ENCODE peak calls at places on chromosomes 2 and 18, in six cellular contexts. E, S, I, Z, G and C are unnamed samples.

GRCh38 chr18:74480149-74480651 is 16.0 kb upstream of the CNDP2 start:
- DNase-seq in I (no peak), S (no peak), E (no peak), G (no peak), Z (no peak), C (no peak)

GRCh38 chr18:52341617-52342381 is 1.8 kb downstream of the DCC start:
- DNase-seq in I (no peak), S (no peak), E (no peak), G (no peak), Z (no peak), C (no peak)

GRCh38 chr2:188519133-188519532 is 227.5 kb downstream of the GULP1 start:
- DNase-seq in G (no peak), E (no peak), S (no peak), I (peak; percentile 65), Z (no peak), C (no peak)

GRCh38 chr2:29463181-29463900 is 348.1 kb downstream of the CLIP4 start:
- DNase-seq in G (no peak), I (peak; percentile 89), E (no peak), S (no peak), Z (no peak), C (no peak)

GRCh38 chr2:230893881-230894781 is 29.4 kb downstream of the ITM2C start:
- DNase-seq in G (peak; percentile 65), E (peak; percentile 24), Z (no peak), S (peak; percentile 34), I (no peak), C (no peak)

GRCh38 chr2:181949047-181949446 is 36.6 kb upstream of the PPP1R1C start:
- DNase-seq in E (no peak), Z (no peak), S (no peak), I (peak; percentile 53), G (no peak), C (no peak)

GRCh38 chr2:198293281-198293680 is 488.9 kb downstream of the PLCL1 start:
- DNase-seq in I (no peak), S (no peak), E (no peak), G (no peak), Z (no peak), C (no peak)

GRCh38 chr18:3669376-3669775 is 219.4 kb downstream of the TGIF1 start:
- DNase-seq in I (no peak), E (no peak), S (no peak), Z (no peak), G (no peak), C (no peak)

GRCh38 chr2:54940723-54941122 is 109.5 kb downstream of the RTN4 start:
- DNase-seq in G (no peak), Z (no peak), I (no peak), S (no peak), E (no peak), C (no peak)

GRCh38 chr2:232299084-232299483 is 79.5 kb upstream of the ALPP start:
- DNase-seq in I (no peak), S (no peak), E (no peak), Z (no peak), G (no peak), C (no peak)

GRCh38 chr2:240468300-240469238 is 33.1 kb downstream of the GPC1 start:
- DNase-seq in S (peak; percentile 4), E (no peak), I (no peak), Z (peak; percentile 14), G (no peak), C (no peak)

GRCh38 chr2:240746671-240747070 is 55.0 kb downstream of the AQP12A start:
- DNase-seq in G (no peak), E (no peak), Z (no peak), I (no peak), S (no peak), C (no peak)

GRCh38 chr18:41585512-41585911 is 369.5 kb upstream of the PIK3C3 start:
- DNase-seq in E (no peak), Z (no peak), G (no peak), I (no peak), S (no peak), C (no peak)

GRCh38 chr2:128311216-128311754 is 7.4 kb downstream of the HS6ST1 start:
- DNase-seq in S (no peak), G (no peak), Z (no peak), I (no peak), E (peak; percentile 1), C (no peak)

GRCh38 chr2:75108937-75109482 is 90.3 kb downstream of the TACR1 start:
- DNase-seq in I (no peak), G (no peak), E (no peak), S (no peak), Z (no peak), C (no peak)

GRCh38 chr2:235008584-235009044 is 56.8 kb downstream of the SH3BP4 start:
- DNase-seq in E (no peak), I (no peak), G (no peak), S (no peak), Z (no peak), C (no peak)

GRCh38 chr2:10655074-10655840 is 34.5 kb downstream of the NOL10 start:
- DNase-seq in G (no peak), I (no peak), S (no peak), Z (no peak), E (no peak), C (no peak)

GRCh38 chr18:57959278-57959677 is 84.7 kb upstream of the NEDD4L start:
- DNase-seq in I (peak; percentile 36), E (no peak), S (peak; percentile 18), Z (no peak), G (peak; percentile 13), C (no peak)

GRCh38 chr2:26968001-26968400 is 2.4 kb upstream of the MAPRE3 start:
- DNase-seq in I (peak; percentile 21), Z (no peak), E (no peak), G (no peak), S (no peak), C (no peak)

GRCh38 chr2:215420471-215420935 is 15.4 kb downstream of the FN1 start:
- DNase-seq in I (no peak), Z (no peak), E (no peak), G (no peak), S (no peak), C (no peak)

GRCh38 chr18:35458677-35459441 is 38.9 kb downstream of the INO80C start:
- DNase-seq in G (no peak), Z (peak; percentile 63), I (peak; percentile 79), E (no peak), S (no peak), C (no peak)

GRCh38 chr2:45993476-45993991 is 303.7 kb upstream of the EPAS1 start:
- DNase-seq in Z (peak; percentile 59), S (no peak), I (peak; percentile 94), G (peak; percentile 30), E (peak; percentile 53), C (peak; percentile 40)

GRCh38 chr2:47373747-47374146 is 29.2 kb upstream of the MSH2 start:
- DNase-seq in Z (no peak), E (no peak), S (no peak), I (no peak), G (no peak), C (no peak)

GRCh38 chr2:105248316-105249070 is 7.0 kb downstream of the GPR45 start:
- DNase-seq in E (no peak), Z (no peak), I (no peak), S (no peak), G (no peak), C (no peak)

GRCh38 chr2:69119104-69119503 is 106.1 kb downstream of the ANTXR1 start:
- DNase-seq in G (no peak), I (no peak), E (no peak), Z (no peak), S (no peak), C (no peak)

GRCh38 chr18:36895606-36896005 is 66.7 kb downstream of the KIAA1328 start:
- DNase-seq in Z (no peak), G (no peak), I (no peak), E (no peak), S (no peak), C (no peak)

GRCh38 chr2:85750509-85751299 is 3.1 kb upstream of the ATOH8 start:
- DNase-seq in Z (peak; percentile 75), G (peak; percentile 42), E (peak; percentile 54), S (peak; percentile 66), I (peak; percentile 63), C (no peak)

GRCh38 chr2:174332607-174333001 is 2.1 kb upstream of the SP9 start:
- DNase-seq in G (no peak), Z (no peak), E (no peak), S (no peak), I (no peak), C (no peak)

GRCh38 chr2:220129427-220129826 is 502.0 kb downstream of the SLC4A3 start:
- DNase-seq in S (no peak), I (no peak), G (no peak), Z (no peak), E (no peak), C (no peak)

GRCh38 chr18:5469340-5469739 is 74.5 kb downstream of the EPB41L3 start:
- DNase-seq in I (no peak), S (no peak), E (no peak), G (no peak), Z (no peak), C (no peak)

GRCh38 chr18:21740474-21740723 is 193 bp upstream of the MIB1 start:
- DNase-seq in Z (no peak), G (no peak), S (peak; percentile 86), I (no peak), E (no peak), C (peak; percentile 66)

GRCh38 chr2:83572400-83572799 is 886.7 kb downstream of the SUCLG1 start:
- DNase-seq in Z (no peak), S (no peak), I (no peak), G (no peak), E (no peak), C (no peak)

GRCh38 chr2:112980537-112980936 is 2.7 kb downstream of the IL36G start:
- DNase-seq in G (no peak), E (no peak), Z (no peak), S (no peak), I (no peak), C (no peak)

GRCh38 chr2:107669335-107669734 is 157.4 kb upstream of the RGPD4 start:
- DNase-seq in G (no peak), Z (no peak), I (peak; percentile 6), S (no peak), E (no peak), C (no peak)